ENCODE peak calls at places on chromosomes 4 and X, in six cellular contexts. U is OCI-LY7, T is pancreas, G is uterus, J is ovary, D is left ventricle myocardium inferior. S is an unnamed sample.

GRCh38 chrX:40006025-40007017 is 91.4 kb downstream of the BCOR start:
- DNase-seq in T (peak), U (no peak), J (peak), D (peak), G (peak), S (no peak)

GRCh38 chr4:81084624-81085023 is 54.1 kb downstream of the BMP3 start:
- DNase-seq in J (no peak), U (no peak), D (no peak), G (no peak), T (no peak), S (no peak)

GRCh38 chrX:69369999-69370398 is 134.1 kb upstream of the NALF2 start:
- DNase-seq in G (no peak), U (no peak), D (no peak), T (no peak), J (no peak), S (no peak)

GRCh38 chr4:795726-796119 is 30.2 kb downstream of the CPLX1 start:
- DNase-seq in G (no peak), U (no peak), J (no peak), T (no peak), D (no peak), S (no peak)

GRCh38 chr4:47373174-47373573 is 90.3 kb downstream of the COMMD8 start:
- DNase-seq in D (no peak), G (no peak), T (no peak), J (no peak), U (no peak), S (no peak)

GRCh38 chr4:140108713-140109230 is 45.2 kb downstream of the MAML3 start:
- DNase-seq in T (no peak), G (no peak), U (no peak), D (no peak), J (no peak), S (no peak)

GRCh38 chrX:40153335-40154221 is 55.8 kb upstream of the BCOR start:
- DNase-seq in J (peak), G (peak), T (peak), U (peak), D (peak), S (no peak)

GRCh38 chrX:112819013-112819635 is 21.5 kb downstream of the AMOT start:
- DNase-seq in U (no peak), D (no peak), G (no peak), J (no peak), T (no peak), S (no peak)

GRCh38 chrX:71103110-71103983 is 3.2 kb downstream of the CXorf65 start:
- DNase-seq in U (peak), J (no peak), G (no peak), D (no peak), T (no peak), S (no peak)

GRCh38 chrX:109966246-109966645 is 36.7 kb upstream of the TMEM164 start:
- DNase-seq in U (no peak), D (no peak), G (no peak), J (no peak), T (no peak), S (no peak)

GRCh38 chr4:17580969-17581368 is 4.0 kb downstream of the LAP3 start:
- DNase-seq in D (no peak), J (no peak), T (no peak), U (no peak), G (no peak), S (no peak)
- H3K4me3 ChIP-seq in D (peak), J (no peak), T (no peak), U (no peak), G (no peak), S (no peak)

DNA sequence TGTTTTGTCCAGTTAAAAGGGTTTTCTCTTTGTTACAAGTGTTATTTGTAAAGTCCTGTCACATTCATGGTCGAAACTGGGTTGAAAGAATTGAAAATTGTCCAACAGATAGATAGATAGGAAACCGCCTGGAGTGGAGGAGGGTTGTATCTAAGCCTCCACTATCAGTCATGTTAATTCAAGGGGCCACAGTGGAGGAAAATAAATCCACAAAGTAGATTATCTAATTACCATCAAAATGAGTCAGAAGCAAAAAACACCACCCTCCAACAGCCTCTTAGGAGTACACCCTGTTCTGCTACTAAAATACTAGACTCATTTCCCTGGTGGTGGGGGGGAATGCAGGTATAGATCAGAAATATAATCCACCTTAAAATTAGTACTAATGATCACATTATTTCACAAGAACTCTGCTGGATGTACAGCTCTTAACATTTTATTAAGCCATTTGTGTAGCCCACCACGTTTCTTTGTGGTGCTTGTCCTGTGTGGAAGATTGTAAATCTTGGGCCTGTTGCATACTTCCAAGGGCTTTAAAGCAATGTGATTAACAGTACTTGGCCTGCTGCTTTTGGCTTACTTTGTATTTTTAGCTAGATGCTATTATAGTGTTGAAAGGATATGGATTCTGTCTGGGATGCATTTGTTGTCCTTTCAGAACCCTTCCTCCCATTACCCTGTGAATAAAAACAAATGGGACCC is 26.8 kb downstream of the RBBP7 start:
- DNase-seq in T (no peak), J (no peak), D (no peak), U (no peak), G (no peak), S (no peak)
- H3K27ac ChIP-seq in T (no peak), J (no peak), D (peak), U (no peak), G (peak), S (no peak)

DNA sequence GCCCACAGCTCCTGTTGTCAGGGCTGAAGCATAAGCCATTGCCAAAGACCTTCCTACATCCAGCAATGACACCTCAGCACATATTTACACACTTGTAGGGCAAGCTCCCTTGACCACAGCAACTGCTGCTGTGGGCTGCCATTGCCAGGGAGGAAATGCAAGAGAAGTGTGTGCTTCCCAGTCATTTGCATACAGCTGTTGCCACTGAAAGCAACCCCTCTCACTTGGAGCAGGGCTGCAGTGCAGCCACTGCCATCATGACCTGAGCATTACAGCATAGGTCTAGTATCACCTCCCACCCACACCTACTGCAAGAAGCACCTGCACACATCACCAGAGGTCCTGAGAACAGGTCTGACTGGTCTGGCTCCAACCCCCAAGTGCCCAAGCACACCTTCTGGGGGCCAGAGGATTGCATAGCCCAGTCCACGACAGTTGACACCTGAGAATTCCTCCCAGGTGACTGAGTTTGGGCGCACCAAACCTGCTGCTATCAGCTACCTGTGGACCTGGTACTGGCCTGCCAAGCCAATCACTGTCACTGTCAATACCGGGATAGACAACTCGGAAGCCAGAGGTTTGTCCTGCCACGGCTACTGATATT is 636.5 kb upstream of the SLIT2 start:
- DNase-seq in G (no peak), T (no peak), U (no peak), J (no peak), D (no peak), S (no peak)
- TF ChIP-seq CTCF in G (no peak), T (no peak), U (no peak), J (no peak), D (no peak), S (no peak)

GRCh38 chr4:104128850-104129213 is 365.9 kb downstream of the CXXC4 start:
- DNase-seq in U (no peak), J (no peak), D (no peak), G (no peak), T (no peak), S (no peak)
- H3K4me3 ChIP-seq in U (no peak), J (no peak), D (no peak), G (no peak), T (peak), S (no peak)

S was measured in right atrium auricular region.